ENCODE peak calls at places on chromosomes 1 and 21, in nine cellular contexts. S is CD8-positive, alpha-beta memory T cell; I is H9; Z is small intestine; J is fibroblast of lung; N is heart right ventricle; L is AG04450; V is brain microvascular endothelial cell; Q is IMR-90. G is an unnamed sample. For H3K27me3, the result is how much of the 10 kb centered on the place peaks cover.

GRCh38 chr1:99119193-99119592 is 114.5 kb upstream of the PLPPR5 start:
- DNase-seq in S (no peak), I (no peak), Z (no peak), J (no peak), N (no peak), L (no peak), V (no peak), Q (no peak), G (no peak)

GRCh38 chr1:162175393-162175792 is 105.9 kb downstream of the NOS1AP start:
- DNase-seq in S (no peak), I (peak), Z (no peak), J (peak), N (no peak), L (no peak), V (no peak), Q (no peak), G (no peak)

GRCh38 chr1:235758931-235759330 is 107.8 kb downstream of the LYST start:
- DNase-seq in S (no peak), I (no peak), Z (no peak), J (no peak), N (no peak), L (no peak), V (no peak), Q (no peak), G (no peak)

GRCh38 chr1:944341-945325 is 14.4 kb downstream of the NOC2L start:
- DNase-seq in S (no peak), I (no peak), Z (no peak), J (peak), N (peak), L (peak), V (no peak), Q (peak), G (peak)

GRCh38 chr1:26607191-26607590 is 77.6 kb downstream of the RPS6KA1 start:
- DNase-seq in S (no peak), I (no peak), Z (no peak), J (no peak), N (no peak), L (no peak), V (no peak), Q (no peak), G (no peak)

GRCh38 chr1:67708606-67709005 is 23.6 kb downstream of the GADD45A start:
- DNase-seq in S (no peak), I (no peak), Z (peak), J (peak), N (no peak), L (no peak), V (no peak), Q (no peak), G (no peak)

GRCh38 chr1:230463760-230464159 is 37.6 kb upstream of the PGBD5 start:
- DNase-seq in S (no peak), I (no peak), Z (no peak), J (no peak), N (peak), L (no peak), V (no peak), Q (no peak), G (no peak)

GRCh38 chr1:118871510-118872240 is 116.5 kb downstream of the TBX15 start:
- DNase-seq in S (no peak), I (no peak), Z (no peak), J (no peak), N (no peak), L (no peak), V (no peak), Q (no peak), G (no peak)

GRCh38 chr1:205504311-205505075 is at the start of gene CDK18:
- DNase-seq in S (peak), I (peak), Z (peak), J (peak), N (peak), L (no peak), V (no peak), Q (no peak), G (peak)

DNA sequence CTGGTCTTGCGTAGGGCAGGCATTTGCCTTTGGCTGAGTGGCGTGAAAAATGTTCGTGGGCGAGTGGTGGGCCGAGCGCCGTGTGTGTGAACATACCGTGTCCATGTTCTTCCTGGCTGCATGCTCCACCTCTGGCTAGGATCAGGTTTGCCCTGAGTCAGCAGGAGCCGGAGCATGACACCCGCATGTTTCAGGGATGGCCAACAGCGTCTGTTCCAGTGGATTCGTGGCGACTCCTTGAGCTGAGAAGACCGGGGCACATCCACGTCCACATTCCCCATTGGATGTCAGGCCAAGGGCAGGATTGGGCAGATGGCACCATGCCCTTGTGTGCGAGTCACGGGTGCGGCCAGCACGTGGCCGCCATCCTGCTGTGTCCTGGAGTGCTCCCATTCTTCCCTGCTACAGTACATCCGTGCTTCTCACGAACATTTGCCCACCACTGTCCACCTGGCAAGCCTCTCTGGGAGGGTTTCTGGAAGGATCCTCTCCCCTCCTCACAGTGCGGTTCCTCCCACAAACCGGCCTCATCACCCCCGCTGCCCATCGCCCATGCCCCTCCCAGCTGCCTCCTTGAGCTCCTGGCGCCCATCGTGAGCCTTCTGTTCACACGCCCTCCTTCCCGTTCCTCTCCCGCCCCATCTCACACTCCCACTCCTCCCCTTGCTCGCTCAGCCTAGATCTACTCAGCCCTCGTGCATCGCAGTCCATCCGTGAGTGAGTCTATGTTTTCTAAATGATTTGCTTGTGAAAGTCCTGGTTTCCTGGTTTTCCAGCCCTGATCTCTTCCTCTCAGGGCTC is 118.8 kb upstream of the C1orf174 start:
- DNase-seq in S (no peak), I (no peak), Z (no peak), J (no peak), N (no peak), L (no peak), V (no peak), Q (no peak), G (peak)
- H3K27me3 ChIP-seq in S (under half), I (under half), Z (under half), J (under half), N (under half), L (under half), V (under half), Q (under half), G (under half)

DNA sequence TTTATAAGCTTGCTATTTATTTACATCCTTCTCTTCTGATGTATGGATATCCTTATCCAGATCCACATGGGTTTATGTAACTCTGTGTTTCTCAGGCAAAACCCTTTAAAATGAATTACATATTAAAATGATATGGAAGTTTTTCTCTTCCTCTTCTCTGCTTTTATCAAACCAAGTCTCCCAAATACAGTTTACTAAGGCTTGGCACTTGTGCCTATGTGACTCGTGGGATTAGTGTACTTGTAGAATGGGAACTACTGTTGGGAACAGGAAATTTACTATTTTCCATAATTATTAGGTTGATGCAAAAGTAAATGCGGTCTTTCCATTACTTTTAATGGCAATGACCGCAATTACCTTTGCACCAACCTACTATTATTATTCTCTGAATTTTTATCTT is 14.8 kb downstream of the SIM2 start:
- DNase-seq in S (no peak), I (no peak), Z (no peak), J (no peak), N (no peak), L (no peak), V (no peak), Q (no peak), G (no peak)
- H3K27me3 ChIP-seq in S (under half), I (under half), Z (under half), J (half or more), N (half or more), L (half or more), V (half or more), Q (half or more), G (half or more)

DNA sequence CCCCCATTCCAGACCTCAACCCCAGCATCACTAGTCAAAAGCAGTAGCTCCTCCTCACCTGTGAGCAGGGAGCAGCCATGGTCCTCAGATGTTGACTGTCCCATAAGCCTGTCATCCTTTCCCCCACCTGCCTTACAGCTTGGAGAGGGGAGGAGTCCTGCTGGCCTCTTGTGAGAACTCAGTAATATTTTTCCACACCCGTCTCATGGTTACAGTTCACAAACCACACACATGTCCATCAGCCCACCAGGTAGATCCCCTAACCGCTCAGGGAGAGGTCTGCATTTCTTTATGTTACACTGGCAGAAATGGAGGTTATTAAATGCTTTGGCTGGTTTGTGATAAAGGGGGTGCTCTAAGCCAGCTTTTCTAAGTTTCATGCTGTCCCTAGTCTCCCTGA is 26.3 kb upstream of the POU3F1 start:
- DNase-seq in S (no peak), I (no peak), Z (no peak), J (no peak), N (no peak), L (no peak), V (no peak), Q (no peak), G (no peak)
- H3K27me3 ChIP-seq in S (under half), I (under half), Z (under half), J (under half), N (under half), L (under half), V (under half), Q (under half), G (half or more)

DNA sequence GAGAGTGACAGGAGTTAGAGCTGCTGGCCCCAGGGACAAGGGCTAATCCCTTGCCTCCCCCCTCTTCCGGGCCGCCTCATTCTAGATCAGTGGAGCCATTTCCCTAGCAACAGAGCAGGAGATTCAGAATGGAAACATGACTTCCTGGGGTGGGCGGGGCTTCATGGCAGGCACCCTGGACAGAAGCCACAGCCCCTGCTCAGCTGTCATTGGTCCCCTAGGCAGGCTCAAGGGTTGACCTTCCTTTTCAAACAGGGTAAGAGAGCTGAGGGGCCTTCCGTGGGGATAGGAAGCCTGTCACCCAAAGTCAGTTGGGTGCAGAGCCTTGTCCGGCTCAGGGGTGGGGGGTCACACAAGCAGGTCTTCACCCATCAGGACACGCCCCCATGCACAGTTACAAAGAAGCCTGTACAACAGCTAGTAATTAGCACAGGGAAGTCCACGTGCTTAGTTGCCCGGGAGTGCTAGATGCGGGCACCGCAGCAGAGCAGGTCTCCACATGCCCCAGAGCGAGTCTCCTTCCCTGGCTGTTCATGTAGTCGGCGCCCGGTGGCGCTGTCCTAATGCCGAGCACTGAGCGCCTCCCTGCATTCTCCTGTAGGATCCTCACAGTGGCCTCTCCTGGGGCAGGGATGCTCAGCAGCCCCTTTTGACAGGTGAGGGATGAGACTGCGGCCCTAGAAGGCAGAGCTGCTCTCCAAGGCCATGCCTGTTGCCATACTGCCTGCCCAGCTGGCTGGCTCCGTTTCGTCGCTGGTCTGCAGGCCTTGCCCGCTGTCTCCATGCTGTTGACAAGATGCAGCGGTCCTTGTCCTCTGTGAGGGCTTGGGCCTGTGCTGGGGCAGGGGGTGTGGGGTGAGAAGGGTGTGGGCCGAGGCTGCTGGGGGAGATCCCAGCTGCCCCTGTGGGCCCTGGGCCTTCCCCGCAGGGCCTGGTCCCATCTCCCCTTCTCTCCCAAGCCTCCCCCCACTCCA is 5.1 kb downstream of the TMEM201 start:
- DNase-seq in S (no peak), I (peak), Z (peak), J (peak), N (peak), L (no peak), V (peak), Q (peak), G (peak)
- H3K27me3 ChIP-seq in S (under half), I (under half), Z (under half), J (under half), N (under half), L (under half), V (under half), Q (under half), G (under half)

DNA sequence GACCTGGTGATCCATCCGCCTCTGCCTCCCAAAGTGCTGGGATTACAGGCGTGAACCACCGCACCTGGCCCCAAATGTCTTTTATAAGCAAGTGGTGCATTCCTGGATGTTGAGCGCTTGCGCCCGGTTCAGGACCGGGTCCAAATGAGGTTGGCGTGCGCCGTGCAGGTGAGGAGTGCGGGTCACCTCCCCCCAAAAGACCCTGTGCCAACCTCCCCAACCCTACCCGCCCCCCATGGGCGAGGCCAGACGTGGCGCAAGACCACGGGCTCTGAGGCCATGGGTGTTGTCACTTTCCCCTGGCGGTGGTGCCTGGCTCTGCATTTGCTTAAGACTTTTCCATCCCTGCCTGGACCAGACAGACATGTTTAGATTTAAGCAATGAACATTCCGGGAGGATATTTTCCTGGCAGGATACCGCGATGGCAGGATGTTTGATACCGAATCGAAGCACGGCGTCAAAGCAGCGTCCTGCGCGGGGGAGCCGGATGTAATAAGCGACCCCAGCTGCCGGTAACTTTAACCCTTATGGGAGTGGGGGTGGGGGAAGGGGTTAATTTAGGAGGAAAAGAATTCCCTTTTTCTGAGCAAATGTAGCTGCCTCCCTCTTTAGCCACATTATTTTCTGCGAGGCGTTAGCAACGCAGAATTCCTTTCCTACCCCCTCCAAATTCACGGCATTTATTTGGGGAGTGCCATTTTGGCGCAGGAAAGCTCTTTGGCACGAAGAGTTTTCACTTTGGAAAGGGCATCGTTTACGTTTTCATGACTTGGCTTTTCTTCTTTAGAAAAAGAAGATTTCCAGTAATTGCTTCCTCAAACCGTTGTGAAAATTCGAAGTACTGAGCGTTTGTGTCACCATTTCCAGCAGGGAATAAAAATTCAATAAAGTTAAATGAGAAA is 27.8 kb upstream of the RNF187 start:
- DNase-seq in S (peak), I (peak), Z (peak), J (peak), N (peak), L (peak), V (peak), Q (peak), G (peak)
- H3K27me3 ChIP-seq in S (under half), I (under half), Z (under half), J (under half), N (half or more), L (under half), V (under half), Q (under half), G (half or more)

GRCh38 chr1:245205864-245206263 is 51.1 kb downstream of the KIF26B start:
- DNase-seq in S (no peak), I (no peak), Z (no peak), J (no peak), N (no peak), L (no peak), V (no peak), Q (no peak), G (no peak)
- H3K27me3 ChIP-seq in S (under half), I (under half), Z (under half), J (under half), N (under half), L (under half), V (under half), Q (under half), G (under half)